ENCODE peak calls at places on chromosome 20, in six cellular contexts. S is A549, D is stomach, F is cardiac fibroblast, R is NCI-H82, N is HCEC 1CT. W is an unnamed sample.

GRCh38 chr20:5001174-5002076 is at the start of gene SLC23A2:
- DNase-seq in S (peak), D (peak), F (no peak), R (peak), N (no peak), W (peak)

GRCh38 chr20:49616154-49617007 is 48.4 kb upstream of the PTGIS start:
- DNase-seq in S (no peak), D (no peak), F (no peak), R (peak), N (no peak), W (no peak)

GRCh38 chr20:38894091-38894847 is 31.9 kb upstream of the FAM83D start:
- DNase-seq in S (peak), D (no peak), F (no peak), R (peak), N (no peak), W (peak)

GRCh38 chr20:47907031-47907670 is 121.9 kb upstream of the SULF2 start:
- DNase-seq in S (no peak), D (no peak), F (no peak), R (peak), N (no peak), W (no peak)

GRCh38 chr20:43914286-43914685 is 366 bp upstream of the TOX2 start:
- DNase-seq in S (no peak), D (no peak), F (no peak), R (no peak), N (no peak), W (no peak)

GRCh38 chr20:50450961-50451752 is 59.0 kb upstream of the PTPN1 start:
- DNase-seq in S (peak), D (peak), F (peak), R (no peak), N (peak), W (peak)

GRCh38 chr20:13166006-13166405 is 55.1 kb upstream of the ISM1 start:
- DNase-seq in S (no peak), D (no peak), F (no peak), R (no peak), N (no peak), W (no peak)

GRCh38 chr20:1934162-1934561 is 39.0 kb downstream of the SIRPA start:
- DNase-seq in S (no peak), D (no peak), F (peak), R (no peak), N (peak), W (no peak)

GRCh38 chr20:3687655-3688054 is 5.8 kb upstream of the ADAM33 start:
- DNase-seq in S (peak), D (no peak), F (peak), R (peak), N (peak), W (no peak)

GRCh38 chr20:33659341-33660034 is 2.6 kb upstream of the C20orf144 start:
- DNase-seq in S (no peak), D (no peak), F (no peak), R (no peak), N (no peak), W (no peak)

GRCh38 chr20:52596261-52596660 is 375.9 kb upstream of the TSHZ2 start:
- DNase-seq in S (no peak), D (no peak), F (no peak), R (no peak), N (no peak), W (no peak)

GRCh38 chr20:18639501-18639979 is 51.7 kb downstream of the DTD1 start:
- DNase-seq in S (no peak), D (no peak), F (no peak), R (no peak), N (no peak), W (no peak)

W was measured in HuH-7.5.